ENCODE peak calls at places on chromosomes 2 and 18, in five cellular contexts. One of them, this sample, is unnamed.

GRCh38 chr2:65177754-65178442 is 48.0 kb upstream of the RAB1A start:
- DNase-seq in cardiac fibroblast: no peak
- DNase-seq in adrenal gland: no peak
- DNase-seq in pancreas: no peak
- DNase-seq in upper lobe of left lung: peak; percentile 50
- DNase-seq in this sample: no peak

GRCh38 chr2:27849558-27849957 is 40.6 kb downstream of the RBKS start:
- DNase-seq in cardiac fibroblast: no peak
- DNase-seq in adrenal gland: no peak
- DNase-seq in pancreas: no peak
- DNase-seq in upper lobe of left lung: no peak
- DNase-seq in this sample: no peak

GRCh38 chr2:181126311-181126710 is 145.9 kb downstream of the UBE2E3 start:
- DNase-seq in cardiac fibroblast: no peak
- DNase-seq in adrenal gland: no peak
- DNase-seq in pancreas: no peak
- DNase-seq in upper lobe of left lung: no peak
- DNase-seq in this sample: no peak

GRCh38 chr2:75311993-75312392 is 112.7 kb upstream of the TACR1 start:
- DNase-seq in cardiac fibroblast: no peak
- DNase-seq in adrenal gland: no peak
- DNase-seq in pancreas: no peak
- DNase-seq in upper lobe of left lung: no peak
- DNase-seq in this sample: no peak

GRCh38 chr18:79493801-79494211 is 98.1 kb downstream of the NFATC1 start:
- DNase-seq in cardiac fibroblast: no peak
- DNase-seq in adrenal gland: no peak
- DNase-seq in pancreas: no peak
- DNase-seq in upper lobe of left lung: peak; percentile 75
- DNase-seq in this sample: peak; percentile 64

GRCh38 chr2:40665493-40666232 is 213.8 kb upstream of the SLC8A1 start:
- DNase-seq in cardiac fibroblast: no peak
- DNase-seq in adrenal gland: no peak
- DNase-seq in pancreas: no peak
- DNase-seq in upper lobe of left lung: no peak
- DNase-seq in this sample: no peak

GRCh38 chr2:120805590-120805989 is 69.9 kb downstream of the GLI2 start:
- DNase-seq in cardiac fibroblast: no peak
- DNase-seq in adrenal gland: no peak
- DNase-seq in pancreas: no peak
- DNase-seq in upper lobe of left lung: no peak
- DNase-seq in this sample: no peak

GRCh38 chr2:155022531-155022930 is 324.0 kb downstream of the KCNJ3 start:
- DNase-seq in cardiac fibroblast: no peak
- DNase-seq in adrenal gland: no peak
- DNase-seq in pancreas: no peak
- DNase-seq in upper lobe of left lung: no peak
- DNase-seq in this sample: no peak

GRCh38 chr2:133215477-133215876 is 352.8 kb downstream of the NCKAP5 start:
- DNase-seq in cardiac fibroblast: no peak
- DNase-seq in adrenal gland: no peak
- DNase-seq in pancreas: no peak
- DNase-seq in upper lobe of left lung: no peak
- DNase-seq in this sample: no peak

DNA sequence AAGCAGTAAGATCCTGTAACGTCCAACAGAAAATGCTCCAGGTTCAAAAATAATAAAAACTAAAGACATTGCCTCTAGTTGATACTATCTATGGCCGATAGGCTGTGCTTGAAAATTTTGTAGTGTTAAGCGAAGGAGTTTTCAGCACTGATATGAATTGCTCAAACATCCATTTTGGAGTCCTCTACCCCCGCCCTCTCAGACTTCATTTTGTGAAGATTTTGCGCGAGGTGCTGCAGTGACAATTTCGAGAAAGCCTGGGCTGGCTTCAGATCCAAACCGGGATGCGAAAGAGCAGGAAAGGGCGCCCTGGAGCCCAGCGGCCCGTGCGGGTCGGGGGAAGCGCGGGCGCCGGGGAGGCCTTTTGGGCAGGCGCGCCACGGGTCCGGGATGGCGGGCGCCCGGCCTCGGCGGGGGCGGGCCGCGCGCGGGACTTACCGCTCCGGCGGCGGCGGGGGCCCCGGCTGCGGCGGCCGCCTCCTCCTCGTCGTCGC is 1.8 kb downstream of the SP3 start:
- DNase-seq in cardiac fibroblast: peak; percentile 81
- DNase-seq in adrenal gland: no peak
- DNase-seq in pancreas: no peak
- DNase-seq in upper lobe of left lung: no peak
- DNase-seq in this sample: no peak
- TF ChIP-seq CTCF in cardiac fibroblast: peak; percentile 32
- TF ChIP-seq CTCF in adrenal gland: peak; percentile 51
- TF ChIP-seq CTCF in pancreas: peak; percentile 15
- TF ChIP-seq CTCF in upper lobe of left lung: no peak
- TF ChIP-seq CTCF in this sample: peak; percentile 73

DNA sequence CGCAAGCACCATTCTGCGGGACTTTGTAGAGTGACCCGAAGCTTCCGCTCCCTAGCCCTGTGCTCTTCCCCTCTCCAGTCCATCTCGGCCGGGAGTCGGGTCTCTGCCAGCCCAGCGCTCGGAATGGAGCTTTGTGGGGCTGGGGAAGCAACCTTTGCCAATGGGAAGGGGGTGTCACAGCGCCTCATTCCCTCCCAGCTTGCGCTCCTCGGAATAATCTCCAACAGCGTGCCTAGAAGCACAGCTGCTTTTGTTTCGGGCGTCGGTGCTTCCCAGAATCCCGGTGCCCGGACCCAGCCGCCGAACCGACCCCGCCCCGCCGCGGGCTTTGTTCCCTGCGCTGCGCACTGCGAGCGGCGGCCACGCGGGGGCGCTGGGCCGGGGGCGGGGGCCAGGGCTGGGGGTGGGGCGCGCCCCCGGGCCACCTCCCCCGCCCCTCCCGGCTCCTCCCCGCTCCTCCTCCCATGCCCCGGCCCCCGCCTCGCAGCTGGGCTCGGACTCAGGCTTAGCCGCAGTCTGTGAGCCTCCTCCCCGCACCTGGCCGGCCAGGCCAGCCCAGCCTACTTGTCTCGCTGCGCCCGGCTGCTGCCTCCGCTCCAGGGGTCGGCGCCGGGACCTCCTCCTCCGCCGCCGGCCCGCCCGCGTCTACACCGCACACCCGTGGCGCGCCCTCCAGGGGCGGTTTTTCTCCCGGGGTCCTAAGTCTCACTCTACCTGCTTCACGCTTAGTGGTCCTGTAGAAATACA is 77.7 kb upstream of the SMAD2 start:
- DNase-seq in cardiac fibroblast: peak; percentile 32
- DNase-seq in adrenal gland: peak; percentile 82
- DNase-seq in pancreas: peak; percentile 88
- DNase-seq in upper lobe of left lung: peak; percentile 94
- DNase-seq in this sample: peak; percentile 84
- TF ChIP-seq CTCF in cardiac fibroblast: no peak
- TF ChIP-seq CTCF in adrenal gland: peak; percentile 55
- TF ChIP-seq CTCF in pancreas: peak; percentile 63
- TF ChIP-seq CTCF in upper lobe of left lung: peak; percentile 93
- TF ChIP-seq CTCF in this sample: peak; percentile 94

DNA sequence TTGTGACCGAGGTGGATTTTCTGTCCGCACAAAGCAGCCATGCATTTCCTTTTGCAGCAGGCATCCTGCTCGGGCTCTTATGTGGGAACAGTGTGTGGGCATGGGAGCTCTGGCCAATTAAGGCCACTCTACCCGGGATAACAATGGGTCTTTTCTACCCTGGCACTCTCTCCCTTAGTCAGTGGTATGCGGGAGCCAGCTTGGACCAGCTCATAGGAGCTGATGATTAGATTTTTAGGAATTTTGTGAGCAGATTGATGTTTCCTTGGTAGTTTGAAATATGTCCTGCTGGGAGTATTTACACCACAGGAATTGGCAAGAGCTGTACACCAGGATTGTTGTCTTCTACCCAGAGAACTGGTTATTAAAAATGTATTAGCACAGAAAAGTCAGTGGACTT is 89.3 kb downstream of the SPP2 start:
- DNase-seq in cardiac fibroblast: no peak
- DNase-seq in adrenal gland: no peak
- DNase-seq in pancreas: no peak
- DNase-seq in upper lobe of left lung: no peak
- DNase-seq in this sample: no peak
- TF ChIP-seq CTCF in cardiac fibroblast: no peak
- TF ChIP-seq CTCF in adrenal gland: no peak
- TF ChIP-seq CTCF in pancreas: no peak
- TF ChIP-seq CTCF in upper lobe of left lung: no peak
- TF ChIP-seq CTCF in this sample: no peak

GRCh38 chr2:196439760-196440159 is 199.8 kb upstream of the CCDC150 start:
- DNase-seq in cardiac fibroblast: no peak
- DNase-seq in adrenal gland: no peak
- DNase-seq in pancreas: no peak
- DNase-seq in upper lobe of left lung: no peak
- DNase-seq in this sample: no peak
- TF ChIP-seq CTCF in cardiac fibroblast: no peak
- TF ChIP-seq CTCF in adrenal gland: no peak
- TF ChIP-seq CTCF in pancreas: no peak
- TF ChIP-seq CTCF in upper lobe of left lung: no peak
- TF ChIP-seq CTCF in this sample: no peak

GRCh38 chr2:98492441-98492840 is 47.8 kb downstream of the INPP4A start:
- DNase-seq in cardiac fibroblast: no peak
- DNase-seq in adrenal gland: no peak
- DNase-seq in pancreas: no peak
- DNase-seq in upper lobe of left lung: no peak
- DNase-seq in this sample: no peak

GRCh38 chr2:98489971-98490962 is 45.6 kb downstream of the INPP4A start:
- DNase-seq in cardiac fibroblast: no peak
- DNase-seq in adrenal gland: no peak
- DNase-seq in pancreas: no peak
- DNase-seq in upper lobe of left lung: no peak
- DNase-seq in this sample: no peak

GRCh38 chr2:98498703-98499445 is 54.2 kb downstream of the INPP4A start:
- DNase-seq in cardiac fibroblast: peak; percentile 37
- DNase-seq in adrenal gland: no peak
- DNase-seq in pancreas: no peak
- DNase-seq in upper lobe of left lung: no peak
- DNase-seq in this sample: no peak

GRCh38 chr2:98496750-98497493 is 52.3 kb downstream of the INPP4A start:
- DNase-seq in cardiac fibroblast: no peak
- DNase-seq in adrenal gland: no peak
- DNase-seq in pancreas: no peak
- DNase-seq in upper lobe of left lung: no peak
- DNase-seq in this sample: no peak

GRCh38 chr2:98494699-98495098 is 50.0 kb downstream of the INPP4A start:
- DNase-seq in cardiac fibroblast: no peak
- DNase-seq in adrenal gland: no peak
- DNase-seq in pancreas: no peak
- DNase-seq in upper lobe of left lung: no peak
- DNase-seq in this sample: no peak
- TF ChIP-seq CTCF in cardiac fibroblast: no peak
- TF ChIP-seq CTCF in adrenal gland: no peak
- TF ChIP-seq CTCF in pancreas: no peak
- TF ChIP-seq CTCF in upper lobe of left lung: no peak
- TF ChIP-seq CTCF in this sample: no peak

GRCh38 chr2:105896765-105897163 is 152.1 kb downstream of the NCK2 start:
- DNase-seq in cardiac fibroblast: no peak
- DNase-seq in adrenal gland: no peak
- DNase-seq in pancreas: no peak
- DNase-seq in upper lobe of left lung: no peak
- DNase-seq in this sample: no peak
- TF ChIP-seq CTCF in cardiac fibroblast: no peak
- TF ChIP-seq CTCF in adrenal gland: no peak
- TF ChIP-seq CTCF in pancreas: no peak
- TF ChIP-seq CTCF in upper lobe of left lung: no peak
- TF ChIP-seq CTCF in this sample: no peak

GRCh38 chr2:160019374-160020098 is 42.9 kb downstream of the PLA2R1 start:
- DNase-seq in cardiac fibroblast: no peak
- DNase-seq in adrenal gland: no peak
- DNase-seq in pancreas: no peak
- DNase-seq in upper lobe of left lung: no peak
- DNase-seq in this sample: no peak

GRCh38 chr2:160022162-160022561 is 40.3 kb downstream of the PLA2R1 start:
- DNase-seq in cardiac fibroblast: peak; percentile 32
- DNase-seq in adrenal gland: no peak
- DNase-seq in pancreas: no peak
- DNase-seq in upper lobe of left lung: no peak
- DNase-seq in this sample: no peak
- TF ChIP-seq CTCF in cardiac fibroblast: peak; percentile 29
- TF ChIP-seq CTCF in adrenal gland: no peak
- TF ChIP-seq CTCF in pancreas: no peak
- TF ChIP-seq CTCF in upper lobe of left lung: no peak
- TF ChIP-seq CTCF in this sample: peak; percentile 71

DNA sequence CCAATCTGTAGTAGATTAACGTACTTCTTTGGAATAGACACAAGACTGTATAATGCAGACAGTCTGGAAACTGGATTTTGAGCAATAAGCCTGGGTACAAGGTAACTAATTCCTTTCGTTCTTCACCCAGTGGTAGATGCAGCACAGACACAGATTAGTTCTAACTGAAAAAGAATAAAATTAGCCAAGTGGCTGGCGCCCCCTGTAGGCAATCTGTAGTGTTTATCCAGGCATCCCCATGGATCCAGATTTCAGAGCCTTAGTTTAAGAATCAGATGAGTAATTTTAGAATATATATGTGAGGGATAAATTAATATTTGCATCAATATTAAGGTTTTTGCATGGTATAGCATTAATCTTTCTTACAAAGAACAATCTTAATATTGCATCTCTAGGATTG is 563.9 kb downstream of the DCC start:
- DNase-seq in cardiac fibroblast: no peak
- DNase-seq in adrenal gland: peak; percentile 26
- DNase-seq in pancreas: peak; percentile 41
- DNase-seq in upper lobe of left lung: no peak
- DNase-seq in this sample: no peak
- TF ChIP-seq CTCF in cardiac fibroblast: no peak
- TF ChIP-seq CTCF in adrenal gland: peak; percentile 46
- TF ChIP-seq CTCF in pancreas: peak; percentile 62
- TF ChIP-seq CTCF in upper lobe of left lung: peak; percentile 43
- TF ChIP-seq CTCF in this sample: peak; percentile 92

GRCh38 chr2:216985658-216986141 is 125.8 kb upstream of the TNP1 start:
- DNase-seq in cardiac fibroblast: no peak
- DNase-seq in adrenal gland: no peak
- DNase-seq in pancreas: no peak
- DNase-seq in upper lobe of left lung: peak; percentile 42
- DNase-seq in this sample: no peak

GRCh38 chr2:216987176-216987809 is 127.4 kb upstream of the TNP1 start:
- DNase-seq in cardiac fibroblast: no peak
- DNase-seq in adrenal gland: no peak
- DNase-seq in pancreas: no peak
- DNase-seq in upper lobe of left lung: no peak
- DNase-seq in this sample: no peak

GRCh38 chr2:216991563-216991962 is 131.7 kb upstream of the TNP1 start:
- DNase-seq in cardiac fibroblast: peak; percentile 3
- DNase-seq in adrenal gland: no peak
- DNase-seq in pancreas: no peak
- DNase-seq in upper lobe of left lung: no peak
- DNase-seq in this sample: no peak

GRCh38 chr2:216992056-216992455 is 132.2 kb upstream of the TNP1 start:
- DNase-seq in cardiac fibroblast: no peak
- DNase-seq in adrenal gland: no peak
- DNase-seq in pancreas: no peak
- DNase-seq in upper lobe of left lung: no peak
- DNase-seq in this sample: no peak

GRCh38 chr2:216989335-216990129 is 129.7 kb upstream of the TNP1 start:
- DNase-seq in cardiac fibroblast: peak; percentile 29
- DNase-seq in adrenal gland: no peak
- DNase-seq in pancreas: no peak
- DNase-seq in upper lobe of left lung: no peak
- DNase-seq in this sample: no peak
- TF ChIP-seq CTCF in cardiac fibroblast: peak; percentile 23
- TF ChIP-seq CTCF in adrenal gland: no peak
- TF ChIP-seq CTCF in pancreas: no peak
- TF ChIP-seq CTCF in upper lobe of left lung: no peak
- TF ChIP-seq CTCF in this sample: no peak